ENCODE peak calls at places on chromosomes 6 and 20, in nine cellular contexts. A is amniotic epithelial cell; I is endothelial cell; R is ureter; H is stimulated activated CD4-positive, alpha-beta T cell treated with anti-CD3 and anti-CD28 coated beads, TNF-alpha, amount 100 ng/mL, for 1 hour; Z is HEK293T; L is hepatocyte; E is heart left ventricle; V is sigmoid colon. U is an unnamed sample.
A peak's percentile ranks its signal among the peaks of the same experiment; 100 is the strongest.

GRCh38 chr20:62623488-62624324 is 18.6 kb upstream of the SLCO4A1 start:
- DNase-seq in E (peak; percentile 92), L (peak; percentile 97), V (peak; percentile 97), I (peak; percentile 65), Z (peak; percentile 78), A (peak; percentile 85), H (peak; percentile 63), R (peak; percentile 97), U (peak; percentile 100)

GRCh38 chr20:62887860-62888239 is 26.2 kb upstream of the TCFL5 start:
- DNase-seq in Z (no peak), L (no peak), H (no peak), V (no peak), A (no peak), I (no peak), R (no peak), E (no peak), U (no peak)

GRCh38 chr20:62607366-62608217 is 34.7 kb upstream of the SLCO4A1 start:
- DNase-seq in V (no peak), E (no peak), Z (no peak), A (no peak), L (no peak), I (no peak), H (no peak), R (no peak), U (peak; percentile 81)

GRCh38 chr6:130775421-130776012 is 51.7 kb upstream of the SMLR1 start:
- DNase-seq in I (no peak), H (no peak), Z (no peak), R (no peak), V (no peak), A (peak; percentile 36), L (no peak), E (no peak), U (no peak)

GRCh38 chr20:4472906-4473305 is 248.8 kb upstream of the PRND start:
- DNase-seq in A (no peak), E (no peak), I (no peak), H (no peak), V (no peak), R (no peak), L (no peak), Z (no peak), U (no peak)

GRCh38 chr20:19775353-19776201 is 17.5 kb downstream of the RIN2 start:
- DNase-seq in Z (no peak), A (no peak), E (no peak), I (no peak), R (no peak), V (no peak), L (peak; percentile 72), H (no peak), U (no peak)

GRCh38 chr6:10458287-10458686 is 43.4 kb upstream of the TFAP2A start:
- DNase-seq in R (no peak), L (no peak), V (no peak), Z (no peak), I (no peak), A (no peak), H (no peak), E (no peak), U (no peak)

GRCh38 chr6:10778230-10778629 is 30.6 kb downstream of the TMEM14B start:
- DNase-seq in R (no peak), A (no peak), H (no peak), V (no peak), I (no peak), Z (no peak), E (no peak), L (no peak), U (no peak)

GRCh38 chr6:165766026-165766425 is 103.0 kb upstream of the PDE10A start:
- DNase-seq in Z (no peak), L (no peak), A (no peak), R (no peak), E (no peak), I (no peak), V (no peak), H (no peak), U (no peak)

GRCh38 chr20:49594929-49595311 is 27.0 kb upstream of the PTGIS start:
- DNase-seq in Z (no peak), H (no peak), I (no peak), V (no peak), A (no peak), R (no peak), E (no peak), L (no peak), U (no peak)

GRCh38 chr20:46093531-46093930 is 3.8 kb upstream of the NCOA5 start:
- DNase-seq in Z (no peak), E (no peak), H (no peak), A (no peak), V (no peak), L (no peak), I (no peak), R (no peak), U (no peak)

GRCh38 chr6:166567107-166567506 is 19.4 kb downstream of the RAMACL start:
- DNase-seq in Z (no peak), I (no peak), R (peak; percentile 10), V (no peak), E (no peak), L (peak; percentile 47), A (peak; percentile 99), H (no peak), U (peak; percentile 90)

GRCh38 chr6:31965700-31966099 is 6.2 kb downstream of the DXO start:
- DNase-seq in A (no peak), V (no peak), I (no peak), Z (no peak), R (no peak), L (no peak), H (no peak), E (no peak), U (no peak)

GRCh38 chr6:85923013-85923430 is 280.3 kb upstream of the SYNCRIP start:
- DNase-seq in V (no peak), Z (peak; percentile 37), H (no peak), R (no peak), A (peak; percentile 42), E (no peak), I (peak; percentile 52), L (peak; percentile 83), U (no peak)

GRCh38 chr6:165791876-165792437 is 128.9 kb upstream of the PDE10A start:
- DNase-seq in L (no peak), A (no peak), R (no peak), V (no peak), Z (no peak), E (no peak), I (no peak), H (no peak), U (no peak)

GRCh38 chr6:83952830-83953229 is 80.7 kb upstream of the MRAP2 start:
- DNase-seq in V (no peak), H (no peak), E (no peak), L (no peak), Z (no peak), A (peak; percentile 4), I (no peak), R (no peak), U (no peak)

GRCh38 chr6:15551798-15552197 is 111.0 kb downstream of the DTNBP1 start:
- DNase-seq in Z (peak; percentile 24), H (no peak), A (no peak), I (peak; percentile 68), L (no peak), R (no peak), E (peak; percentile 18), V (no peak), U (no peak)

GRCh38 chr20:37329481-37330165 is 16.3 kb upstream of the SRC start:
- DNase-seq in H (no peak), Z (no peak), R (no peak), E (no peak), I (no peak), A (no peak), V (no peak), L (no peak), U (no peak)

GRCh38 chr20:10067305-10067704 is 32.5 kb downstream of the ANKEF1 start:
- DNase-seq in H (no peak), A (peak; percentile 67), Z (no peak), L (no peak), E (no peak), I (no peak), V (no peak), R (no peak), U (no peak)

GRCh38 chr6:12384417-12384912 is 94.3 kb downstream of the EDN1 start:
- DNase-seq in H (no peak), L (no peak), V (no peak), E (no peak), Z (no peak), R (no peak), I (no peak), A (peak; percentile 37), U (no peak)

GRCh38 chr6:53309059-53309896 is 39.5 kb downstream of the ELOVL5 start:
- DNase-seq in A (peak; percentile 93), E (peak; percentile 23), I (no peak), L (no peak), R (no peak), H (no peak), V (no peak), Z (no peak), U (no peak)

GRCh38 chr6:7730852-7731251 is 5.0 kb downstream of the BMP6 start:
- DNase-seq in L (no peak), A (peak; percentile 89), E (no peak), I (no peak), R (no peak), Z (no peak), V (no peak), H (no peak), U (no peak)

GRCh38 chr20:62708591-62709536 is at the start of gene NTSR1:
- DNase-seq in Z (no peak), E (no peak), L (no peak), V (no peak), H (no peak), R (no peak), I (peak; percentile 26), A (no peak), U (no peak)

GRCh38 chr6:37974943-37975342 is 155.4 kb downstream of the ZFAND3 start:
- DNase-seq in H (no peak), Z (no peak), R (no peak), V (no peak), A (no peak), I (no peak), L (no peak), E (no peak), U (no peak)

GRCh38 chr20:59121714-59122376 is 41.8 kb upstream of the ZNF831 start:
- DNase-seq in V (no peak), E (no peak), A (no peak), L (no peak), Z (no peak), H (no peak), R (no peak), I (no peak), U (no peak)

GRCh38 chr6:27297484-27297856 is 14.6 kb downstream of the POM121L2 start:
- DNase-seq in R (no peak), Z (no peak), A (no peak), E (no peak), I (no peak), V (no peak), H (no peak), L (no peak), U (no peak)

GRCh38 chr6:1215884-1216487 is 95.9 kb upstream of the FOXQ1 start:
- DNase-seq in E (no peak), R (no peak), H (no peak), L (no peak), Z (no peak), A (no peak), V (no peak), I (no peak), U (no peak)

GRCh38 chr6:121105461-121105860 is 228.8 kb downstream of the TBC1D32 start:
- DNase-seq in I (no peak), Z (no peak), L (no peak), H (no peak), V (no peak), R (no peak), E (no peak), A (peak; percentile 40), U (no peak)

GRCh38 chr6:70281923-70282902 is 20.7 kb downstream of the COL9A1 start:
- DNase-seq in A (no peak), E (peak; percentile 50), H (no peak), V (no peak), I (peak; percentile 39), R (no peak), L (peak; percentile 31), Z (no peak), U (no peak)

GRCh38 chr6:52049252-52050050 is 38.0 kb downstream of the PKHD1 start:
- DNase-seq in V (no peak), I (peak; percentile 20), Z (peak; percentile 44), E (no peak), L (peak; percentile 69), H (no peak), R (no peak), A (peak; percentile 30), U (no peak)

GRCh38 chr6:169528755-169529154 is 173.1 kb downstream of the WDR27 start:
- DNase-seq in R (no peak), A (no peak), L (no peak), H (no peak), V (no peak), E (no peak), I (no peak), Z (no peak), U (no peak)

U was measured in RWPE2.